ENCODE peak calls at places on chromosomes 6 and 20, in seven cellular contexts. B, Q, V, U, R, M and J are unnamed samples.

GRCh38 chr20:45377191-45377775 is 842 bp downstream of the TP53TG5 start:
- DNase-seq in B (no peak), Q (no peak), V (no peak), U (no peak), R (no peak), M (no peak), J (no peak)

GRCh38 chr20:62595491-62595890 is 46.8 kb upstream of the SLCO4A1 start:
- DNase-seq in B (peak), Q (peak), V (peak), U (no peak), R (no peak), M (no peak), J (no peak)

GRCh38 chr6:21665101-21665435 is 71.5 kb downstream of the SOX4 start:
- DNase-seq in B (no peak), Q (no peak), V (no peak), U (no peak), R (no peak), M (no peak), J (no peak)

GRCh38 chr20:2305946-2306345 is 10.1 kb downstream of the TGM3 start:
- DNase-seq in B (no peak), Q (no peak), V (no peak), U (no peak), R (no peak), M (no peak), J (no peak)

GRCh38 chr6:154916857-154917256 is 78.3 kb upstream of the TIAM2 start:
- DNase-seq in B (no peak), Q (no peak), V (no peak), U (no peak), R (no peak), M (no peak), J (no peak)

GRCh38 chr6:53793318-53793975 is 1.4 kb upstream of the LRRC1 start:
- DNase-seq in B (peak), Q (peak), V (no peak), U (peak), R (peak), M (no peak), J (no peak)

GRCh38 chr6:45486739-45487138 is 109.0 kb upstream of the SUPT3H start:
- DNase-seq in B (no peak), Q (peak), V (no peak), U (no peak), R (no peak), M (no peak), J (no peak)

GRCh38 chr20:18496740-18497592 is at the start of gene RBBP9:
- DNase-seq in B (peak), Q (peak), V (peak), U (peak), R (peak), M (peak), J (peak)

GRCh38 chr20:39910536-39910935 is 778.5 kb downstream of the MAFB start:
- DNase-seq in B (peak), Q (no peak), V (peak), U (no peak), R (no peak), M (no peak), J (no peak)

GRCh38 chr6:52551483-52552277 is 25.2 kb downstream of the TRAM2 start:
- DNase-seq in B (peak), Q (no peak), V (no peak), U (peak), R (peak), M (no peak), J (no peak)

GRCh38 chr6:1325471-1326309 is 13.8 kb downstream of the FOXQ1 start:
- DNase-seq in B (no peak), Q (peak), V (no peak), U (no peak), R (no peak), M (no peak), J (no peak)

GRCh38 chr6:89952696-89953095 is 58.4 kb downstream of the GJA10 start:
- DNase-seq in B (no peak), Q (peak), V (no peak), U (no peak), R (no peak), M (no peak), J (no peak)

GRCh38 chr6:3296113-3296512 is 37.4 kb downstream of the PSMG4 start:
- DNase-seq in B (peak), Q (no peak), V (peak), U (no peak), R (no peak), M (no peak), J (no peak)

GRCh38 chr6:90818163-90818562 is 231.3 kb upstream of the MAP3K7 start:
- DNase-seq in B (no peak), Q (no peak), V (no peak), U (no peak), R (no peak), M (no peak), J (no peak)

GRCh38 chr20:42359617-42360016 is 741.4 kb upstream of the CHD6 start:
- DNase-seq in B (no peak), Q (no peak), V (no peak), U (no peak), R (no peak), M (no peak), J (no peak)

GRCh38 chr6:75296811-75297779 is 12.5 kb upstream of the TMEM30A start:
- DNase-seq in B (no peak), Q (peak), V (no peak), U (no peak), R (no peak), M (no peak), J (peak)

GRCh38 chr6:16747232-16748027 is 13.8 kb downstream of the ATXN1 start:
- DNase-seq in B (no peak), Q (no peak), V (no peak), U (no peak), R (no peak), M (no peak), J (no peak)

GRCh38 chr6:90338409-90338808 is 41.8 kb upstream of the BACH2 start:
- DNase-seq in B (no peak), Q (no peak), V (no peak), U (no peak), R (no peak), M (no peak), J (no peak)

GRCh38 chr20:62376112-62377063 is 9.3 kb upstream of the LAMA5 start:
- DNase-seq in B (peak), Q (no peak), V (no peak), U (peak), R (no peak), M (no peak), J (no peak)

GRCh38 chr20:21174425-21175239 is 48.8 kb downstream of the KIZ start:
- DNase-seq in B (no peak), Q (no peak), V (no peak), U (no peak), R (no peak), M (no peak), J (no peak)

GRCh38 chr6:157056275-157056674 is 267.0 kb downstream of the TMEM242 start:
- DNase-seq in B (no peak), Q (no peak), V (no peak), U (no peak), R (no peak), M (no peak), J (no peak)

GRCh38 chr20:25076201-25076600 is 5.7 kb downstream of the VSX1 start:
- DNase-seq in B (peak), Q (no peak), V (no peak), U (no peak), R (no peak), M (no peak), J (no peak)

GRCh38 chr20:25079171-25079570 is 2.8 kb downstream of the VSX1 start:
- DNase-seq in B (no peak), Q (no peak), V (no peak), U (no peak), R (no peak), M (no peak), J (no peak)

GRCh38 chr20:25076731-25077609 is 5.0 kb downstream of the VSX1 start:
- DNase-seq in B (peak), Q (peak), V (no peak), U (no peak), R (no peak), M (no peak), J (peak)

GRCh38 chr20:25078662-25079061 is 3.3 kb downstream of the VSX1 start:
- DNase-seq in B (no peak), Q (no peak), V (no peak), U (no peak), R (no peak), M (no peak), J (no peak)

DNA sequence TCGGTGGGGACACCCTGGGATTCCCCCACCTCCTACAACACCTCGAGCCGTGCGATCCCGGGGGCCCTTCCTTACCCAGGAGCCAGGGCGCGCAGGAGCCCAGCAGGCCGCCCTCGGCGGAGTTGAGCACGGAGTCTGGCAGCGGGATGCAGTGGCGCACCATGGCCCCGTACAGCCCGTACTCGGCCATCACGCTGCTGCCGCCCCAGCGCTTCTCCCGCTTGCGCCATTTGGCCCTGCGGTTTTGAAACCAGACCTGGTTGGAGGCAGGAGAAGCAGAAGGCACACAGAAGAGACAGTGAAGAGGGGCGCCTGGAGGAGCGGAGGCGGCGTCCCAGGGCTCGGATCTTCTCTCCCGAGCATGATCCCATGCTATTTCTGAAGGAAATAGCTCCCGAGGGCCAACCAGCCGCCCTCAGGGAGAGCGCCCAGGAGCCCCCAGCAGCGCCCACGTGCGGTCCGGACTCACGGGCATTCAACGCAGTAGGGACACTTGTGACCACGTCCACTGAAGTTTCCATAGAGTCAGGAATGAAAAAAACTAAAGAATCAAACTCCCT is 4.3 kb downstream of the VSX1 start:
- DNase-seq in B (no peak), Q (peak), V (peak), U (no peak), R (no peak), M (no peak), J (no peak)
- TF ChIP-seq POLR2A in B (no peak), Q (no peak), V (no peak), U (no peak), R (no peak), M (no peak), J (no peak)

GRCh38 chr6:26520088-26520839 is 17.9 kb upstream of the HMGN4 start:
- DNase-seq in B (peak), Q (no peak), V (no peak), U (peak), R (no peak), M (no peak), J (no peak)
- TF ChIP-seq POLR2A in B (no peak), Q (peak), V (no peak), U (no peak), R (no peak), M (no peak), J (no peak)

GRCh38 chr6:7973603-7974002 is 63.0 kb upstream of the TXNDC5 start:
- DNase-seq in B (no peak), Q (no peak), V (no peak), U (no peak), R (no peak), M (no peak), J (no peak)
- TF ChIP-seq POLR2A in B (no peak), Q (no peak), V (no peak), U (no peak), R (no peak), M (no peak), J (no peak)

GRCh38 chr20:4814696-4815252 is 93.1 kb downstream of the PRND start:
- DNase-seq in B (no peak), Q (peak), V (peak), U (no peak), R (no peak), M (peak), J (no peak)

GRCh38 chr20:4812216-4812615 is 90.5 kb downstream of the PRND start:
- DNase-seq in B (no peak), Q (no peak), V (no peak), U (no peak), R (no peak), M (no peak), J (no peak)

GRCh38 chr20:4812641-4813075 is 90.9 kb downstream of the PRND start:
- DNase-seq in B (no peak), Q (peak), V (peak), U (no peak), R (no peak), M (no peak), J (no peak)

GRCh38 chr20:4813839-4814695 is 92.4 kb downstream of the PRND start:
- DNase-seq in B (no peak), Q (peak), V (peak), U (no peak), R (no peak), M (peak), J (no peak)

DNA sequence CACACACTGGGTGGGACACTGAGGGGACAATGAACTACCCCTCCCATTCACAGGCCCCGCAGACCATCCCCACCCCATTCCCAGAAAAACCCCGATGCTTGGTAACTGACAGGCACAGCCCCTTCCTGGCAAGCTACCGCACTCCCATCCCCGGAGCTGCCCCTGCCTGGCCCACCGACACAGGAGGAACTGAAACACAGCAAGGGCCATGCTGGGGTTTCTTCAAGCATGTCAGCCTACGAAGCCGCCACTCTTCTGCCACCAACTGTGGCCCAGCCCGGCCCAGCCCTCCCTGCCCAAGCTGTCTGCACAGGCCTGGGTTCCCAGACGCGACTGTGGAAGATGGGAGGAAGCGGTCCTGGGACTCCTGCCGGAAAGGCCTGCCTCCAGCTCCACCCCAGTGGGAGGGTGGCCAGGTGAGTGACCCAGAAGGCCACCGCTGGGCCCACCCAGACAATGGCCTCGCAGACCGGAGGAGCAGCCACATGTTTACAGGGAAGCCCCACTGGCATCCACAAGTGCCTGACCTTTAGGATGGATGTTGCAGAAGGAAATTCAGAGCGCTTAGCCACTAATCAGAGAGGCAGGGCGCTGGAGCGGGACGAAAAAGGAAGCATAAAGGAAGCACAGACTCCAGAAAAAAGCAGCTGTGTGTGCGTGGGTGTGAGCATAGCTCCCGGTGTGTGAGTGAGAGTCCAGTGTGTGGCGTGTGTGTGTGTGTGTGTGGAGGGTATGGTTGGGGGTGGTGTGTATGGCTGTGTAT is 91.5 kb downstream of the PRND start:
- DNase-seq in B (no peak), Q (peak), V (peak), U (peak), R (no peak), M (peak), J (no peak)
- TF ChIP-seq POLR2A in B (no peak), Q (no peak), V (no peak), U (no peak), R (no peak), M (peak), J (no peak)

DNA sequence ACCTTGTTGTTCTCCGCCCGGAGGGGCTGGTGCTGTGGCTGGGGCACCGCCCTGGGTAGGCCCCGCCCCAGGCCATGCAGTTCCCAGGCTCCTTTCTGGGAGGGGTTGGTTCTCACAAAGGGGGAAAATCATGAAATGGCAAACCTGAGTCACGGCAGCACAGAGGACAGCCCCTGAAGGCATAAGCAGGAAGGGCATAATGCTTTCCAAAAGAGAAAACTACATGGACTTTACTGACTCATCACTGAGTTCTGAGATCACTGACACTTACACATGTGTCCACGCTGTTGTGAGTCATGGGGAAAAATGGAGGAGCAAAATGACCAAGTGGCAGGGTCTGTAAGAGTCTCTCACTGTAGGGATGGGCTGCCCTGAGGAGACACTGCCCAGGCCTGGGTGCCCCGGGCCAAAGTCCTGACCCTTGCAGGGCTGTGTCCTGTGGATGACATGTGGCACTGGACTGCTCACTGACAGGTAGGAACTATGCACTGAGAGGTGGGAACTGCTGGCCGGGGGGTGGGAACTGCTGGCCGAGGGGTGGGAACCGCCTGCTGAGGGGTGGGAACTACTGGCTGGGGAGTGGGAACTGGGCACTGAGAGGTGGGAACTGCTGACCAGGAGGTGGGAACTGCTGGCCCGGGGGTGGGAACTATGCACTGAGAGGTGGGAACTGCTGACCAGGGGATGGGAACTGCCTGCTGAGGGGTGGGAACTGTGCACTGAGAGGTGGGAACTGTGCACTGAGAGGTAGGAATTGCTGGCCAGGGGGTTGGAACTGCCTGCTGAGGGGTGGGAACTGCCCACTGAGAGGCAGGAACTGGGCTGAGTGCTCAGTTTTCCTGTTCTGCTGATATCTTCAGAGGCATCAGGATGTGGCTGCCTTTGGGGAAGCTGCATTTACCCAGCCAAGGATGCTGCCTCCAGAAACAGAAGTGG is 90.4 kb downstream of the THBS2 start:
- DNase-seq in B (peak), Q (peak), V (no peak), U (no peak), R (no peak), M (no peak), J (no peak)
- TF ChIP-seq POLR2A in B (no peak), Q (no peak), V (no peak), U (no peak), R (no peak), M (no peak), J (no peak)

GRCh38 chr6:28839443-28840120 is 84.2 kb downstream of the TRIM27 start:
- DNase-seq in B (no peak), Q (no peak), V (no peak), U (no peak), R (no peak), M (no peak), J (no peak)

GRCh38 chr6:28841290-28841689 is 82.5 kb downstream of the TRIM27 start:
- DNase-seq in B (no peak), Q (peak), V (no peak), U (no peak), R (no peak), M (no peak), J (peak)

GRCh38 chr6:28838289-28838633 is 85.5 kb downstream of the TRIM27 start:
- DNase-seq in B (peak), Q (peak), V (no peak), U (peak), R (peak), M (no peak), J (peak)

DNA sequence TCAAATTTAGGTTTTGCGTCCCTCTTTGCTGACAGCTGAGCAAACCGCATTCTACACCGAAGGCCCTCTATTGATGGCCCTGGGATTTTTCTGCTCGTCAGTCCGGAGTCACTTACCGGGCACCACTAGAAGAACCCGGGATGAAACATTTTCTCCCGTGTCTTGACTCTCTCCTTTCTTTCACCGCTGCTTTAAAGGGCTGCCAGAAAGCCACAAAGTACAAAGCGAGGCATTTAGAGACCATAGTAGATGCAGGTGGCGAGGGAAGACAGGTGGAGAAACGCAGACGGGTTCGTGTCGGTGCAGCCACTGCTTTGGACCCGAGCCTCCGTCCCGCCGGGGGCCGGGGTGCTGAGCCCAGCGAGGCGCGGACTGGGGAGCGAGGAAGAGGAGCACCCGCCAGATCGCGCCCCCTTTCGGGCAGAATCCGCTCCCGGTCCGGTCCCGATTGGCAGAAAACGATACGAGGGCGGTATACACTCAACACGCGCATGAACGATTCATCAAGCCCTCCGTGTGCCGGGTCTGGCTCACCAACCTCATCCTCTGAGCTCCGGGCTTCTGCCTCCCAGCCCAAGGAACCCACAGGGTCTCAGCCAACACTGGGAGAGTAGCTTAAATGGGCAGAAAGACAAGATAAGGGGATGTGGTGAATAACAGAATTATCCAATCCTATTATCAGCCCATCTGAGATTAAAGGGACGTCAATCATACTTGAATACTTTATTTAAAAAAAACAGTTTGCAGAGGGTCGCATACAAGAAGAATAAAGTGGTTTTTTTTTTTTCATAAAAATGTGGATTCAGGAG is 84.9 kb downstream of the TRIM27 start:
- DNase-seq in B (peak), Q (peak), V (peak), U (peak), R (peak), M (peak), J (peak)
- TF ChIP-seq POLR2A in B (no peak), Q (no peak), V (no peak), U (no peak), R (no peak), M (no peak), J (peak)